ENCODE peak calls at places on chromosomes 4 and X, in six cellular contexts. One of them, this sample, is unnamed.

GRCh38 chrX:78527263-78527662 is 131.9 kb downstream of the RTL3 start:
- DNase-seq in mesenchymal stem cell: no peak
- DNase-seq in IMR-90: peak; percentile 8
- DNase-seq in H9: no peak
- DNase-seq in H1: no peak
- DNase-seq in trophoblast cell: peak; percentile 20
- DNase-seq in this sample: no peak

GRCh38 chr4:119897260-119897659 is 169.4 kb downstream of the MAD2L1 start:
- DNase-seq in mesenchymal stem cell: no peak
- DNase-seq in IMR-90: peak; percentile 15
- DNase-seq in H9: no peak
- DNase-seq in H1: no peak
- DNase-seq in trophoblast cell: no peak
- DNase-seq in this sample: no peak

GRCh38 chrX:69028006-69028760 is 137.1 kb downstream of the PJA1 start:
- DNase-seq in mesenchymal stem cell: peak; percentile 7
- DNase-seq in IMR-90: no peak
- DNase-seq in H9: no peak
- DNase-seq in H1: no peak
- DNase-seq in trophoblast cell: no peak
- DNase-seq in this sample: no peak

GRCh38 chrX:9926002-9926401 is 41.2 kb upstream of the CLDN34 start:
- DNase-seq in mesenchymal stem cell: no peak
- DNase-seq in IMR-90: no peak
- DNase-seq in H9: no peak
- DNase-seq in H1: no peak
- DNase-seq in trophoblast cell: no peak
- DNase-seq in this sample: no peak

GRCh38 chr4:158201310-158201709 is 9.0 kb upstream of the TMEM144 start:
- DNase-seq in mesenchymal stem cell: peak; percentile 28
- DNase-seq in IMR-90: no peak
- DNase-seq in H9: no peak
- DNase-seq in H1: no peak
- DNase-seq in trophoblast cell: no peak
- DNase-seq in this sample: no peak

GRCh38 chr4:152102184-152103000 is 341.6 kb upstream of the GATB start:
- DNase-seq in mesenchymal stem cell: peak; percentile 78
- DNase-seq in IMR-90: peak; percentile 92
- DNase-seq in H9: no peak
- DNase-seq in H1: no peak
- DNase-seq in trophoblast cell: peak; percentile 64
- DNase-seq in this sample: no peak

GRCh38 chrX:155966876-155967275 is 30.6 kb upstream of the IL9R start:
- DNase-seq in mesenchymal stem cell: peak; percentile 8
- DNase-seq in IMR-90: no peak
- DNase-seq in H9: peak; percentile 68
- DNase-seq in H1: no peak
- DNase-seq in trophoblast cell: no peak
- DNase-seq in this sample: no peak

GRCh38 chrX:111181883-111182400 is 86.0 kb downstream of the PAK3 start:
- DNase-seq in mesenchymal stem cell: no peak
- DNase-seq in IMR-90: no peak
- DNase-seq in H9: no peak
- DNase-seq in H1: no peak
- DNase-seq in trophoblast cell: no peak
- DNase-seq in this sample: peak; percentile 43

GRCh38 chr4:173257732-173258717 is 76.1 kb downstream of the HMGB2 start:
- DNase-seq in mesenchymal stem cell: peak; percentile 71
- DNase-seq in IMR-90: peak; percentile 74
- DNase-seq in H9: peak; percentile 67
- DNase-seq in H1: peak; percentile 31
- DNase-seq in trophoblast cell: peak; percentile 39
- DNase-seq in this sample: peak; percentile 54

GRCh38 chrX:1291110-1291740 is 22.6 kb downstream of the CSF2RA start:
- DNase-seq in mesenchymal stem cell: no peak
- DNase-seq in IMR-90: no peak
- DNase-seq in H9: no peak
- DNase-seq in H1: no peak
- DNase-seq in trophoblast cell: no peak
- DNase-seq in this sample: no peak

GRCh38 chrX:16138108-16138427 is 14.7 kb downstream of the GRPR start:
- DNase-seq in mesenchymal stem cell: peak; percentile 1
- DNase-seq in IMR-90: no peak
- DNase-seq in H9: no peak
- DNase-seq in H1: no peak
- DNase-seq in trophoblast cell: no peak
- DNase-seq in this sample: no peak

GRCh38 chrX:8868070-8868795 is 67.0 kb upstream of the FAM9A start:
- DNase-seq in mesenchymal stem cell: peak; percentile 71
- DNase-seq in IMR-90: peak; percentile 95
- DNase-seq in H9: no peak
- DNase-seq in H1: no peak
- DNase-seq in trophoblast cell: no peak
- DNase-seq in this sample: no peak

GRCh38 chr4:124199755-124200154 is 512.8 kb downstream of the ANKRD50 start:
- DNase-seq in mesenchymal stem cell: peak; percentile 72
- DNase-seq in IMR-90: peak; percentile 66
- DNase-seq in H9: no peak
- DNase-seq in H1: no peak
- DNase-seq in trophoblast cell: no peak
- DNase-seq in this sample: no peak

GRCh38 chrX:15680401-15680800 is 15.8 kb upstream of the CLTRN start:
- DNase-seq in mesenchymal stem cell: peak; percentile 62
- DNase-seq in IMR-90: peak; percentile 88
- DNase-seq in H9: no peak
- DNase-seq in H1: no peak
- DNase-seq in trophoblast cell: no peak
- DNase-seq in this sample: no peak

GRCh38 chrX:140672840-140673731 is 36.5 kb upstream of the LINC00632 start:
- DNase-seq in mesenchymal stem cell: no peak
- DNase-seq in IMR-90: no peak
- DNase-seq in H9: no peak
- DNase-seq in H1: no peak
- DNase-seq in trophoblast cell: no peak
- DNase-seq in this sample: no peak

GRCh38 chr4:134634301-134634700 is 432.7 kb upstream of the PABPC4L start:
- DNase-seq in mesenchymal stem cell: no peak
- DNase-seq in IMR-90: no peak
- DNase-seq in H9: no peak
- DNase-seq in H1: no peak
- DNase-seq in trophoblast cell: no peak
- DNase-seq in this sample: no peak

GRCh38 chr4:85701881-85702321 is 227.0 kb downstream of the ARHGAP24 start:
- DNase-seq in mesenchymal stem cell: no peak
- DNase-seq in IMR-90: no peak
- DNase-seq in H9: no peak
- DNase-seq in H1: no peak
- DNase-seq in trophoblast cell: no peak
- DNase-seq in this sample: no peak

GRCh38 chrX:30153881-30154260 is 61.5 kb upstream of the MAGEB2 start:
- DNase-seq in mesenchymal stem cell: peak; percentile 58
- DNase-seq in IMR-90: peak; percentile 31
- DNase-seq in H9: no peak
- DNase-seq in H1: no peak
- DNase-seq in trophoblast cell: peak; percentile 23
- DNase-seq in this sample: no peak

GRCh38 chrX:1483843-1484637 is 31.3 kb upstream of the ASMTL start:
- DNase-seq in mesenchymal stem cell: no peak
- DNase-seq in IMR-90: no peak
- DNase-seq in H9: no peak
- DNase-seq in H1: no peak
- DNase-seq in trophoblast cell: no peak
- DNase-seq in this sample: no peak

GRCh38 chr4:73620115-73620792 is at the start of gene RASSF6:
- DNase-seq in mesenchymal stem cell: no peak
- DNase-seq in IMR-90: no peak
- DNase-seq in H9: peak; percentile 86
- DNase-seq in H1: peak; percentile 57
- DNase-seq in trophoblast cell: peak; percentile 91
- DNase-seq in this sample: peak; percentile 14

GRCh38 chr4:11281720-11282119 is 147.0 kb downstream of the HS3ST1 start:
- DNase-seq in mesenchymal stem cell: no peak
- DNase-seq in IMR-90: no peak
- DNase-seq in H9: no peak
- DNase-seq in H1: no peak
- DNase-seq in trophoblast cell: no peak
- DNase-seq in this sample: no peak

GRCh38 chr4:40281099-40281498 is 54.0 kb upstream of the CHRNA9 start:
- DNase-seq in mesenchymal stem cell: no peak
- DNase-seq in IMR-90: no peak
- DNase-seq in H9: no peak
- DNase-seq in H1: no peak
- DNase-seq in trophoblast cell: no peak
- DNase-seq in this sample: no peak
- H4K91ac ChIP-seq in mesenchymal stem cell: no peak overlapping the region
- H4K91ac ChIP-seq in IMR-90: no peak overlapping the region
- H4K91ac ChIP-seq in H9: no peak overlapping the region
- H4K91ac ChIP-seq in H1: no peak overlapping the region
- H4K91ac ChIP-seq in trophoblast cell: no peak overlapping the region
- H4K91ac ChIP-seq in this sample: no peak overlapping the region

DNA sequence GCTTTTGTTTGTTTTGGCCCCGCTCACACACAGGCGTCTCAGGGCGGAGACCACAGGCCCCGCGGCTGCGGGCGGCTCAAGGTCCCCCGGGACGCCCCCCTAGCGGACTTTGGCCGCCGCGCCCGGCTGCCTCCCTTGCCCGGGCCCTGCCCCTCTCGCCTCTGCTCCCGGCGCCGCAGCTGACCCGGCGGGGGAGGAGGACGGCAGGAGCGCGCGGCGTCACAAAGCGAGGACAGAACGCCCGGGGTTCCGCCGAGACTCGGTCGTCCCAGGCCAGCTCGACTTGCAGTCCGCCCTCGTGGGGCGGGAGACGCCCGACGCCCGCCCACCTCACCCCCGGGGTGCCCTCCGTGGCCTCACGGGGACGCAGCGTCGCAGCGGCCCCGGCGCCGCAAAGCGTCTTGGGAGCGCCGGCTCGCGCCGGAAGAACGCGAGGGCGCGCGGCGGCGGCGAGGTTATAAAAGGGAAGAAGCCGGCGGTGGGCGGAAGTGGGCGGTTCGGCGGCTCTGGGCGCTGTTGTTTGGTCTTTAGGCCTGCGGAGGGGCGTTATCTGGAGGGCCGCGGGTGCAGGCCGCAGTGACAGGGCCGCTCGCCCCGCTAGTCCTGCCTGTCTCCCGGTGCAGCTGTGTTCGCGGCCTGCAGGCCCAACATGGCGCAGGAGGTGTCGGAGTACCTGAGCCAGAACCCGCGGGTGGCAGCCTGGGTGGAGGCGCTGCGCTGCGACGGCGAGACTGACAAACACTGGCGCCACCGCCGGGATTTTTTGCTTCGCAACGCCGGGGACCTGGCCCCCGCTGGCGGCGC is at the start of gene CDKN2AIP:
- DNase-seq in mesenchymal stem cell: peak; percentile 95
- DNase-seq in IMR-90: peak; percentile 90
- DNase-seq in H9: peak; percentile 94
- DNase-seq in H1: peak; percentile 78
- DNase-seq in trophoblast cell: peak; percentile 91
- DNase-seq in this sample: peak; percentile 96
- H4K8ac ChIP-seq in mesenchymal stem cell: peak within 1 kb of the TSS; percentile 87
- H4K8ac ChIP-seq in IMR-90: peak within 1 kb of the TSS; percentile 83
- H4K8ac ChIP-seq in H9: peak within 1 kb of the TSS; percentile 62
- H4K8ac ChIP-seq in H1: peak within 1 kb of the TSS; percentile 96
- H4K8ac ChIP-seq in trophoblast cell: peak within 1 kb of the TSS; percentile 99
- H4K8ac ChIP-seq in this sample: peak within 1 kb of the TSS; percentile 48

DNA sequence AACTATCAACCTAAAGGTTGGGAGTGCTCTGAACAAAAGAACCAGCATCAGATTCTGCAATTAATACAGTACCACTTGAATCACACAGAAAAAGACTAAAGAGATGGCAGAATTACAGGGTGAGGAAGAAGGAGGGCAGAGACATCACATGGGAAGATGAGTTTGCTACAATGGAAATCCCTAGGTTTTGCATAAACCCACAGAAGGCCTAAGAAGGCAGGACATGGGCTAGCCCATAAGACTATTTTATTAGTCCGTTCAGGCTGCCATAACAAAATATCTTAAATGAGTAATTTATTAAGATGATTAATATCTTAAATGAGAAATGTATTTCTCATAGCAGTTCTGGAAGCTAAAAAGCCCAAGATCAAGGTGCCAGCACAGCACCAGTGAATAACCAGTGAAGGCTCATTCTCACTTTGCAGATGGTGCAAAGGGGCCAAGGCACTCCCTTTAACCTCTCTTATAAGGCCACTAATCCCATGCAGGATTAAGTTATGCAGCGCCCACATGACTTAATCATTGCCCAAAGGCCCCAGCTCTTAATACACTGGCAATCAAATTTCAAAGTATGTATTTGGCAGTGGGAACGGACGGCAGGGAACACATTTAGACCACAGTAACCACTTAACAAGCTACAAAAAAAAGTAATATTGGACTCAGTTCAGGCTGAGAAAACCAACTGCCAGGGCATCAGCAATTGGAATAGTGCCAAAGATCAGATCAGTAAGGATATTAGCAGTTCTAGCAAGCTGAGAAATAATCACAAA is 47.6 kb upstream of the NEUROG2 start:
- DNase-seq in mesenchymal stem cell: no peak
- DNase-seq in IMR-90: no peak
- DNase-seq in H9: no peak
- DNase-seq in H1: no peak
- DNase-seq in trophoblast cell: no peak
- DNase-seq in this sample: no peak
- H4K91ac ChIP-seq in mesenchymal stem cell: no peak overlapping the region
- H4K91ac ChIP-seq in IMR-90: no peak overlapping the region
- H4K91ac ChIP-seq in H9: no peak overlapping the region
- H4K91ac ChIP-seq in H1: no peak overlapping the region
- H4K91ac ChIP-seq in trophoblast cell: no peak overlapping the region
- H4K91ac ChIP-seq in this sample: no peak overlapping the region

GRCh38 chr4:4519296-4519898 is 22.5 kb downstream of the STX18 start:
- DNase-seq in mesenchymal stem cell: peak; percentile 57
- DNase-seq in IMR-90: peak; percentile 33
- DNase-seq in H9: no peak
- DNase-seq in H1: no peak
- DNase-seq in trophoblast cell: no peak
- DNase-seq in this sample: no peak

GRCh38 chr4:4524364-4524763 is 17.5 kb downstream of the STX18 start:
- DNase-seq in mesenchymal stem cell: peak; percentile 76
- DNase-seq in IMR-90: peak; percentile 11
- DNase-seq in H9: peak; percentile 54
- DNase-seq in H1: no peak
- DNase-seq in trophoblast cell: no peak
- DNase-seq in this sample: no peak

GRCh38 chr4:4521069-4521468 is 20.8 kb downstream of the STX18 start:
- DNase-seq in mesenchymal stem cell: no peak
- DNase-seq in IMR-90: no peak
- DNase-seq in H9: no peak
- DNase-seq in H1: no peak
- DNase-seq in trophoblast cell: no peak
- DNase-seq in this sample: peak; percentile 86

GRCh38 chr4:4521767-4522166 is 20.1 kb downstream of the STX18 start:
- DNase-seq in mesenchymal stem cell: no peak
- DNase-seq in IMR-90: no peak
- DNase-seq in H9: no peak
- DNase-seq in H1: no peak
- DNase-seq in trophoblast cell: no peak
- DNase-seq in this sample: no peak

DNA sequence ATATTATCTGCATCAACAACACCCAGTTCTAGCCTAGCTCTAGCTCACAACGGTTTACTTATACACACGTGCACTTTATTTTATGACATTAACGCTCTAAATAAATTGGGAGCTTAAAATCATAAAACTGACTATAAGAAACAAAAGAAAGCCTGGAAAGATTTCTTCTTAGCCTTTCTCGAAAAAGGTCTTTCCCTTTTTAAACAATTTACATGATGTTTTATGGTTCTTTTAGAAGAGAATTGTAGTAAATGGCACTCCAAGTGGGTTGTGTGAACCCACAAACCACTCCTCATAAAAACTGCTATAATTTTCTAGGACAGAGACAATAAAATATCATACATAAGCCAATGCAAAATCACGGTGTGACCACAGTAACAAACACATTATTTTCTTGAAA is 23.1 kb downstream of the STX18 start:
- DNase-seq in mesenchymal stem cell: no peak
- DNase-seq in IMR-90: no peak
- DNase-seq in H9: no peak
- DNase-seq in H1: no peak
- DNase-seq in trophoblast cell: no peak
- DNase-seq in this sample: no peak
- H4K8ac ChIP-seq in mesenchymal stem cell: no peak overlapping the region
- H4K8ac ChIP-seq in IMR-90: no peak overlapping the region
- H4K8ac ChIP-seq in H9: no peak overlapping the region
- H4K8ac ChIP-seq in H1: no peak overlapping the region
- H4K8ac ChIP-seq in trophoblast cell: no peak overlapping the region
- H4K8ac ChIP-seq in this sample: no peak overlapping the region

This sample was measured in neuronal stem cell.